ENCODE peak calls at places on chromosomes 7 and 10, in five cellular contexts. G is IMR-90, W is H1, K is neuronal stem cell, E is mesenchymal stem cell. J is an unnamed sample.

GRCh38 chr7:77863860-77864259 is 65.3 kb downstream of the PHTF2 start:
- DNase-seq in G (no peak), W (no peak), E (no peak), K (no peak), J (no peak)

GRCh38 chr7:128833148-128833938 is 3.1 kb downstream of the FLNC start:
- DNase-seq in W (no peak), E (peak; percentile 90), G (peak; percentile 88), K (no peak), J (peak; percentile 64)

GRCh38 chr7:129169171-129169643 is 19.2 kb upstream of the SMO start:
- DNase-seq in K (peak; percentile 49), G (no peak), W (no peak), E (peak; percentile 25), J (peak; percentile 69)

GRCh38 chr10:44393051-44393630 is 8.2 kb upstream of the CXCL12 start:
- DNase-seq in K (no peak), G (peak; percentile 13), W (no peak), E (peak; percentile 38), J (no peak)

GRCh38 chr10:49189422-49189821 is 1.2 kb upstream of the TMEM273 start:
- DNase-seq in G (no peak), W (no peak), E (no peak), K (no peak), J (no peak)

GRCh38 chr7:18996583-18996982 is 120.9 kb downstream of the TWIST1 start:
- DNase-seq in E (no peak), G (no peak), K (no peak), W (no peak), J (no peak)

GRCh38 chr10:125159932-125160855 is at the start of gene CTBP2:
- DNase-seq in E (peak; percentile 70), W (no peak), G (no peak), K (peak; percentile 51), J (peak; percentile 64)

GRCh38 chr10:110268442-110268841 is 36.3 kb downstream of the SMNDC1 start:
- DNase-seq in G (no peak), K (no peak), W (no peak), E (no peak), J (no peak)

GRCh38 chr7:44883961-44884360 is 1.4 kb downstream of the PURB start:
- DNase-seq in E (no peak), K (no peak), W (no peak), G (no peak), J (no peak)

GRCh38 chr10:20274580-20274979 is 458.3 kb downstream of the PLXDC2 start:
- DNase-seq in K (no peak), W (no peak), G (no peak), E (no peak), J (no peak)

GRCh38 chr7:93185303-93186027 is 37.3 kb upstream of the SAMD9L start:
- DNase-seq in K (no peak), G (peak; percentile 23), W (no peak), E (no peak), J (no peak)

DNA sequence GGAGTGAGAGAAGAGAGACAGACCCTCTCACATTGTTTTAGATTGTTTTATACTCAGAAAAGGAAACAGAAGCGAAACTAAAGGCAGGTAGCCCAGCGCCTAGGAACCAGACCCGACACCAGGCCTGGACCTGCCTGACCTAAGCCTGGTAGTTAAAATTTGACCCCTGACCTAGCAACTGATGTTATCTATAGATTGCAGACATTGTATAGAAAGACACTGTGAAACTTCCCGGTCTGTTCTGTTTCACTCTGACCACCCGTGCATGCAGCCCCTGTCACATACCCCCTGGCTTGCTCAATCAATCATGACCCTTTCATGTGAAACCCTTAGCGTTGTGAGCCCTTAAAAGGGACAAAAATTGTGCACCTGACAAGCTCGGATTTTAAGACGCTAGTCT is 31.6 kb downstream of the VIPR2 start:
- DNase-seq in E (no peak), W (no peak), G (no peak), K (no peak), J (no peak)
- H3K18ac ChIP-seq in E (no peak overlapping the region), W (no peak overlapping the region), G (no peak overlapping the region), K (no peak overlapping the region), J (no peak overlapping the region)

GRCh38 chr10:60323171-60323570 is 66.5 kb downstream of the ANK3 start:
- DNase-seq in W (no peak), E (peak; percentile 56), K (no peak), G (peak; percentile 83), J (no peak)
- H3K9me3 ChIP-seq in W (no peaks in the 10 kb centered on the region), E (no peaks in the 10 kb centered on the region), K (no peaks in the 10 kb centered on the region), G (no peaks in the 10 kb centered on the region), J (no peaks in the 10 kb centered on the region)

DNA sequence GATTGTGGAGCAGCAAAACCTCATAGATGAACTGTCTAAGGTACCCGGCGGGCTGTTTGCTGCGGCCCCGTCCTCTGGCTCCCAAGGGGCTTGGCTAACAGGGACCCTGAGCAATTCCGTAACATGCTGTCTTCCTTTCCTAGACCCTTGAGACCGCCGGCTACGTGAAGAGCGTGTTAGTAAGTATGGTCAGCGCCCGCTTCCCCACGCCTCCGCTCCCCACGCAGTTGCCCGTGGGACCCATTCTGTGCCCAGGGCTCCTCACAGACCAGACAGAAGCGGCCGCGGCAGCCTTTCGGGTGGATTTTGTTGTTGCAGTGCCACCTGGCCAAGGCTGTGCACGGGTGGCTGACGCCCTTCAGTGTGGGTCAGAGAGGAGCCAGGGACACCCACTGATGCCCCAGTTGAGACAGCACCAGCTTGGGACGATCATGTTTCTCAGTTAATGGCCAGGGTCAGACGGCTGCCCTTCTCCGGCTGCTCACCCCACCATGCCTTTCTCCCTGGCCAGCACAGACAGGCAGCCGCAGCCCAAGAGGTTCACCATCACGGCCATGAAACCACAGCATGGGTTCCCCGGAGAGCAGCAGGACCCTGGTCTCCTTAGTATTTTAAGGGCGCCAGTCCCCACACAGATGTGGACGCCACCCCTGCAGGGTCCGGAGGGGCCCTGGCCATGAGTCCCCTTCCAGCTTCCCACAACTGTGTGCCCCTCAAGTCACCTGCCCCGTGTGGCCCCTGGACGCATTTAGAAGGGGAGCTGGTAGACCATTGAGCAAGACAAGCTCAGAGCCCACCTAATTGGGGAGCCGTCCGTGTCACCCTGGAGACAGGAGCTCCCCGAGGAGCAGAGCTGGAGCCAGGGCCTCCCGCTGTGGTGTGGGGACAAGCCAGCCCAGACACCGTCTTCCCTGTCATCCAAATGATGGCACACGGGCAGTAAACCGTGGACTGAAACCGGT is 49.4 kb upstream of the DPYSL4 start:
- DNase-seq in W (no peak), E (no peak), K (no peak), G (no peak), J (no peak)
- H3K9ac ChIP-seq in W (no peak overlapping the region), E (no peak overlapping the region), K (no peak overlapping the region), G (no peak overlapping the region), J (no peak overlapping the region)

GRCh38 chr10:58385784-58386112 is 538 bp downstream of the TFAM start:
- DNase-seq in K (peak; percentile 35), E (peak; percentile 56), G (peak; percentile 17), W (peak; percentile 2), J (peak; percentile 47)
- H3K18ac ChIP-seq in K (peak overlapping the region; percentile 96), E (no peak overlapping the region), G (no peak overlapping the region), W (peak overlapping the region; percentile 98), J (peak overlapping the region; percentile 32)